ENCODE peak calls at places on chromosomes 1 and 21, in nine cellular contexts. R is GM04504, V is amniotic stem cell, S is activated T-helper 1 cell treated with Interleukin-2 at 50 U/mL for 16 hours, J is cardiac septum, I is progenitor cell of endocrine pancreas, N is AG09319, A is Right ventricle myocardium superior, T is AG08395. M is an unnamed sample.
A peak's percentile ranks its signal among the peaks of the same experiment; 100 is the strongest.

GRCh38 chr1:234531181-234532132 is 52.5 kb upstream of the TARBP1 start:
- DNase-seq in R (peak; percentile 68), V (no peak), S (no peak), J (no peak), I (no peak), N (no peak), A (peak; percentile 83), T (peak; percentile 74), M (no peak)

GRCh38 chr1:65235867-65236805 is 73.2 kb upstream of the DNAJC6 start:
- DNase-seq in R (peak; percentile 44), V (no peak), S (no peak), J (no peak), I (no peak), N (peak; percentile 34), A (no peak), T (peak; percentile 12), M (no peak)

GRCh38 chr1:202362212-202362611 is 13.7 kb downstream of the PPP1R12B start:
- DNase-seq in R (no peak), V (no peak), S (no peak), J (no peak), I (no peak), N (no peak), A (no peak), T (no peak), M (no peak)

GRCh38 chr1:25917996-25918395 is 11.8 kb upstream of the STMN1 start:
- DNase-seq in R (no peak), V (no peak), S (no peak), J (no peak), I (no peak), N (no peak), A (no peak), T (no peak), M (no peak)

GRCh38 chr1:228691926-228692325 is 43.4 kb upstream of the RHOU start:
- DNase-seq in R (peak; percentile 8), V (no peak), S (no peak), J (no peak), I (no peak), N (no peak), A (no peak), T (peak; percentile 32), M (no peak)

GRCh38 chr1:41802532-41803501 is 115.9 kb downstream of the HIVEP3 start:
- DNase-seq in R (no peak), V (no peak), S (no peak), J (peak; percentile 80), I (no peak), N (no peak), A (peak; percentile 88), T (no peak), M (no peak)

GRCh38 chr1:8941906-8942305 is 3.8 kb upstream of the CA6 start:
- DNase-seq in R (peak; percentile 21), V (no peak), S (no peak), J (no peak), I (no peak), N (no peak), A (no peak), T (peak; percentile 91), M (no peak)

GRCh38 chr1:78676347-78676982 is 26.8 kb downstream of the IFI44 start:
- DNase-seq in R (peak; percentile 38), V (peak; percentile 62), S (no peak), J (no peak), I (peak; percentile 20), N (peak; percentile 52), A (no peak), T (peak; percentile 59), M (no peak)

GRCh38 chr1:242129103-242129502 is 130.2 kb upstream of the MAP1LC3C start:
- DNase-seq in R (no peak), V (no peak), S (no peak), J (no peak), I (no peak), N (no peak), A (no peak), T (peak; percentile 4), M (no peak)

GRCh38 chr1:222654849-222655248 is 37.0 kb downstream of the MIA3 start:
- DNase-seq in R (peak; percentile 30), V (no peak), S (peak; percentile 44), J (no peak), I (no peak), N (no peak), A (no peak), T (peak; percentile 56), M (no peak)

GRCh38 chr21:45938453-45938755 is 43.2 kb upstream of the COL6A1 start:
- DNase-seq in R (no peak), V (no peak), S (no peak), J (no peak), I (no peak), N (no peak), A (no peak), T (no peak), M (no peak)

GRCh38 chr1:233600488-233600887 is 13.4 kb upstream of the KCNK1 start:
- DNase-seq in R (no peak), V (no peak), S (no peak), J (no peak), I (no peak), N (no peak), A (no peak), T (no peak), M (no peak)

GRCh38 chr1:149917590-149918144 is at the start of gene SV2A:
- DNase-seq in R (peak; percentile 26), V (no peak), S (peak; percentile 23), J (no peak), I (peak; percentile 30), N (peak; percentile 15), A (no peak), T (peak; percentile 82), M (no peak)

GRCh38 chr1:187476671-187477070 is 647.9 kb downstream of the PLA2G4A start:
- DNase-seq in R (no peak), V (no peak), S (no peak), J (no peak), I (no peak), N (no peak), A (no peak), T (no peak), M (no peak)

GRCh38 chr1:245067257-245067656 is 87.5 kb upstream of the KIF26B start:
- DNase-seq in R (peak; percentile 21), V (no peak), S (no peak), J (no peak), I (no peak), N (no peak), A (no peak), T (no peak), M (no peak)

GRCh38 chr1:9827558-9828185 is 3.9 kb upstream of the CLSTN1 start:
- DNase-seq in R (no peak), V (no peak), S (no peak), J (peak; percentile 46), I (no peak), N (no peak), A (no peak), T (no peak), M (no peak)

GRCh38 chr1:53182688-53183276 is 13.8 kb upstream of the CPT2 start:
- DNase-seq in R (no peak), V (no peak), S (no peak), J (no peak), I (no peak), N (no peak), A (no peak), T (no peak), M (no peak)

GRCh38 chr1:29444081-29444715 is 207.9 kb downstream of the PTPRU start:
- DNase-seq in R (no peak), V (no peak), S (no peak), J (peak; percentile 54), I (no peak), N (no peak), A (no peak), T (no peak), M (peak; percentile 18)

GRCh38 chr1:178060789-178061556 is 32.9 kb upstream of the RASAL2 start:
- DNase-seq in R (peak; percentile 82), V (no peak), S (no peak), J (no peak), I (no peak), N (peak; percentile 46), A (no peak), T (peak; percentile 74), M (no peak)

GRCh38 chr1:151993734-151994496 is at the start of gene S100A10:
- DNase-seq in R (peak; percentile 66), V (peak; percentile 54), S (peak; percentile 76), J (peak; percentile 90), I (peak; percentile 61), N (peak; percentile 70), A (peak; percentile 92), T (peak; percentile 71), M (peak; percentile 75)

GRCh38 chr1:26597629-26598039 is 68.1 kb downstream of the RPS6KA1 start:
- DNase-seq in R (no peak), V (peak; percentile 13), S (no peak), J (no peak), I (no peak), N (no peak), A (no peak), T (peak; percentile 54), M (no peak)

GRCh38 chr1:18929686-18930085 is 26.8 kb downstream of the IFFO2 start:
- DNase-seq in R (peak; percentile 52), V (no peak), S (no peak), J (no peak), I (no peak), N (no peak), A (no peak), T (peak; percentile 67), M (no peak)

GRCh38 chr1:42463906-42464305 is 820 bp downstream of the CCDC30 start:
- DNase-seq in R (no peak), V (no peak), S (no peak), J (no peak), I (no peak), N (no peak), A (no peak), T (no peak), M (no peak)

GRCh38 chr1:77672374-77672773 is 10.1 kb downstream of the ZZZ3 start:
- DNase-seq in R (no peak), V (no peak), S (no peak), J (no peak), I (no peak), N (no peak), A (no peak), T (no peak), M (no peak)

GRCh38 chr1:217431395-217431794 is 199.5 kb downstream of the GPATCH2 start:
- DNase-seq in R (no peak), V (no peak), S (no peak), J (no peak), I (no peak), N (no peak), A (no peak), T (no peak), M (no peak)